ENCODE peak calls at places on chromosomes 4 and X, in nine cellular contexts. U is tibial nerve, F is colonic mucosa, L is heart right ventricle, K is brain microvascular endothelial cell, S is body of pancreas, Q is AG04450, M is left lung, V is mesenchymal stem cell. C is an unnamed sample.

GRCh38 chr4:2472187-2472586 is 3.3 kb downstream of the RNF4 start:
- DNase-seq in K (no peak), M (no peak), U (no peak), Q (no peak), F (no peak), V (peak), L (no peak), S (no peak), C (no peak)

GRCh38 chrX:15157624-15158023 is 112.3 kb downstream of the ASB9 start:
- DNase-seq in F (no peak), M (no peak), S (no peak), Q (no peak), K (no peak), V (no peak), U (no peak), L (no peak), C (no peak)

GRCh38 chrX:105451426-105451825 is 230.9 kb upstream of the TEX13A start:
- DNase-seq in S (no peak), Q (no peak), V (peak), F (no peak), M (no peak), K (no peak), U (no peak), L (no peak), C (no peak)

GRCh38 chrX:39848900-39849299 is 248.9 kb downstream of the BCOR start:
- DNase-seq in K (peak), U (no peak), M (no peak), F (no peak), S (no peak), V (peak), L (no peak), Q (peak), C (no peak)

GRCh38 chr4:160026720-160027119 is 923.8 kb downstream of the RAPGEF2 start:
- DNase-seq in M (peak), S (no peak), V (peak), Q (no peak), K (peak), L (no peak), U (no peak), F (no peak), C (peak)

GRCh38 chr4:81508786-81509574 is 37.3 kb upstream of the RASGEF1B start:
- DNase-seq in K (no peak), L (no peak), V (no peak), Q (no peak), U (no peak), F (no peak), M (no peak), S (no peak), C (no peak)

GRCh38 chr4:183348706-183349659 is 26.8 kb upstream of the CLDN24 start:
- DNase-seq in U (no peak), V (peak), K (peak), S (no peak), M (no peak), Q (peak), L (no peak), F (no peak), C (no peak)

GRCh38 chr4:173301518-173302201 is 32.5 kb downstream of the HMGB2 start:
- DNase-seq in S (no peak), V (peak), L (no peak), M (no peak), U (no peak), K (peak), Q (peak), F (no peak), C (peak)

GRCh38 chrX:129641941-129642340 is 12.8 kb downstream of the APLN start:
- DNase-seq in U (no peak), Q (no peak), F (no peak), M (no peak), L (no peak), S (no peak), K (peak), V (peak), C (no peak)

DNA sequence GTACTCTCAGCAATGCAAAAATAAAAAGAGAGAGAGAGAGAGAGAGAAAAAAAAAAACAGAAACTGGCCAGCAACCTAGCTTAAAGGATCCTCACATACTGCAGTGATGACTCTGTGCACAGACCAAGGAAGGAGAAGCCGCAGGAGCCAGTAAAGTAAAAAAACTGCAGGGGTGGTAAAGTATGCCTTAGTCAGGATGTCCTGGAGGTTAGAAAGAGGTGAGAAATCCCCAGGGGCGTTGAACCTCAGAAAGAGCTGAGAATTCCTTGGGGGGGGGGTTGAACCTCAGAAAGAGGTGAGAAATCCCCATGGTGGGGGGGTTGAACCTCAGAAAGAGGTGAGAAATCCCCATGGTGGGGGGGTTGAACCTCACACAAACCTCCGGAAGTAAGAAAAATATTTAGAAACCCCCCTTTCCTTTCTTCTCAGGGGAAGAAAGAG is 48.0 kb downstream of the MAGEA9 start:
- DNase-seq in L (no peak), Q (no peak), V (peak), F (no peak), K (peak), U (no peak), S (no peak), M (no peak), C (no peak)
- H3K4me3 ChIP-seq in L (no peak), Q (peak), V (no peak), F (no peak), K (peak), U (peak), S (no peak), M (no peak), C (peak)

GRCh38 chrX:1593286-1594271 is 2.2 kb downstream of the AKAP17A start:
- DNase-seq in V (no peak), F (no peak), Q (no peak), L (no peak), K (no peak), M (no peak), S (no peak), U (no peak), C (no peak)

GRCh38 chrX:1591102-1591862 is at the start of gene AKAP17A:
- DNase-seq in Q (peak), V (peak), M (peak), K (peak), S (peak), F (peak), U (peak), L (peak), C (peak)

GRCh38 chrX:1592128-1592862 is 891 bp downstream of the AKAP17A start:
- DNase-seq in K (peak), M (no peak), S (no peak), V (peak), L (no peak), F (peak), Q (no peak), U (no peak), C (peak)

GRCh38 chrX:1591863-1592127 is 391 bp downstream of the AKAP17A start:
- DNase-seq in V (peak), Q (no peak), F (peak), M (no peak), U (no peak), S (no peak), K (no peak), L (no peak), C (no peak)

GRCh38 chrX:1592863-1593201 is 1.4 kb downstream of the AKAP17A start:
- DNase-seq in V (no peak), Q (no peak), F (no peak), L (no peak), M (no peak), S (no peak), U (no peak), K (no peak), C (no peak)
- H3K27ac ChIP-seq in V (peak), Q (peak), F (peak), L (peak), M (peak), S (peak), U (peak), K (no peak), C (peak)

DNA sequence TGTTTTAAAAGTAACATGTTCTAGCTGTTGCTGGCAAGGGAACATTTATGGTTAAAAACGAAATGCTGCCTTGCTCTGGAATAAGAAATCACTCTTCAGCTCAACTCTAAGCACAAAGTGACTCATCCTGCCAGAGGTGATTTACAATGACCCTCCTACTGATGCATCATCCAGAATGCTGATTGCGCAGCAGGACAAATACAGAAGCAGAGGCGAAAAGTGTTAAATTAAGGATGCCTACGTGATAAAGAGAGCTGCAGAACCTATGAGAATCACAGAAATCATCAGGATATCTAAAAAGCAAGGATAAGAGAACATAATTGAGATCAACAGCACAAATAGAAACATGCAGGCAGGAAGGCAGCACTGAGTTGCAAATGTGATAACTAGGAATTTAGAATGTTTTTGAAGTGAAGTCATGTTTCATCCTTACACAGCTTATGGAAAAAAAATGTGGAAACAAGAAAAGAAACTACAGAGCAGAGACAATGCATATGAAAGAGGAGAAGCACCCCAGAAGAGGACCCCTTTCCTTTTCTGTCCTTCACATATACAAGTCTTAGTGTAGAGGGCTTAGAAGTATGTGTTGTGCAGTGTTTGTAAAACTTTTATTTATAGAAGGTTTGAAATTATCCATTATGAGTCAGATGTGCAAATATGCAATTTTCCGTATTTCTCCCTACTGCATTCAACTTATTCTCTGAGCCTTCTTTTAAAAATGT is 188.4 kb downstream of the SLC7A11 start:
- DNase-seq in Q (peak), S (no peak), F (no peak), V (peak), M (no peak), L (no peak), U (no peak), K (peak), C (peak)
- H3K4me3 ChIP-seq in Q (peak), S (no peak), F (no peak), V (peak), M (no peak), L (no peak), U (no peak), K (peak), C (no peak)

GRCh38 chrX:92231391-92231790 is 452.2 kb downstream of the PCDH11X start:
- DNase-seq in L (no peak), V (no peak), Q (no peak), U (no peak), F (no peak), K (no peak), M (no peak), S (no peak), C (no peak)
- H3K27ac ChIP-seq in L (no peak), V (no peak), Q (no peak), U (no peak), F (no peak), K (no peak), M (no peak), S (no peak), C (no peak)

C was measured in cardiac muscle cell.